ENCODE peak calls at places on chromosomes 16 and 17, in eight cellular contexts. T, K, Q, A, C, H, O and E are unnamed samples.

GRCh38 chr17:48816774-48817590 is at the start of gene TTLL6:
- DNase-seq in C (no peak), Q (peak), K (peak), A (peak), O (peak), T (no peak), H (peak), E (peak)

GRCh38 chr17:78707016-78707415 is 75.1 kb downstream of the CYTH1 start:
- DNase-seq in A (no peak), T (no peak), C (no peak), K (no peak), Q (peak), H (no peak), O (no peak), E (no peak)

GRCh38 chr16:55323637-55324490 is at the start of gene IRX6:
- DNase-seq in H (no peak), K (no peak), A (no peak), Q (peak), O (no peak), T (no peak), C (no peak), E (no peak)

GRCh38 chr17:76152580-76152979 is 11.5 kb upstream of the FOXJ1 start:
- DNase-seq in A (no peak), H (no peak), C (no peak), T (no peak), O (no peak), Q (no peak), K (no peak), E (no peak)

GRCh38 chr16:78490847-78491246 is 391.4 kb downstream of the WWOX start:
- DNase-seq in K (no peak), C (no peak), H (no peak), A (no peak), Q (no peak), O (no peak), T (no peak), E (no peak)

GRCh38 chr17:11182430-11182829 is 58.6 kb upstream of the SHISA6 start:
- DNase-seq in C (no peak), O (no peak), T (no peak), K (no peak), H (no peak), A (no peak), Q (no peak), E (no peak)

GRCh38 chr17:2794116-2794803 is 2.0 kb upstream of the RAP1GAP2 start:
- DNase-seq in T (no peak), C (no peak), K (no peak), H (peak), O (no peak), A (no peak), Q (no peak), E (no peak)

GRCh38 chr16:2761472-2761871 is 9.0 kb downstream of the SRRM2 start:
- DNase-seq in H (no peak), T (no peak), Q (no peak), K (no peak), A (no peak), C (no peak), O (no peak), E (no peak)

GRCh38 chr16:25996052-25996451 is 304.3 kb downstream of the HS3ST4 start:
- DNase-seq in T (no peak), H (no peak), A (no peak), C (no peak), O (no peak), Q (no peak), K (no peak), E (no peak)

GRCh38 chr17:8020251-8020650 is 17.8 kb downstream of the GUCY2D start:
- DNase-seq in H (no peak), C (no peak), K (no peak), A (no peak), O (no peak), T (no peak), Q (no peak), E (no peak)

GRCh38 chr17:82692268-82692667 is 6.2 kb downstream of the RAB40B start:
- DNase-seq in C (no peak), A (no peak), H (no peak), O (no peak), Q (no peak), T (no peak), K (no peak), E (no peak)

GRCh38 chr16:88561485-88562369 is 8.5 kb upstream of the ZC3H18 start:
- DNase-seq in O (no peak), C (peak), A (peak), Q (peak), K (no peak), T (no peak), H (peak), E (no peak)

GRCh38 chr16:54928016-54928356 is 2.7 kb upstream of the IRX5 start:
- DNase-seq in Q (peak), H (peak), O (no peak), A (no peak), C (no peak), K (peak), T (no peak), E (no peak)

GRCh38 chr17:4135489-4135888 is 7.3 kb downstream of the ZZEF1 start:
- DNase-seq in T (no peak), O (no peak), H (no peak), C (no peak), A (no peak), Q (no peak), K (no peak), E (no peak)

GRCh38 chr16:50902457-50902856 is 160.6 kb downstream of the CYLD start:
- DNase-seq in Q (no peak), O (no peak), H (no peak), T (no peak), C (no peak), K (no peak), A (no peak), E (no peak)

GRCh38 chr17:43945074-43945824 is 3.0 kb upstream of the PPY start:
- DNase-seq in O (no peak), Q (peak), C (peak), H (no peak), A (no peak), K (no peak), T (no peak), E (no peak)